ENCODE peak calls at places on chromosomes 3 and 15, in nine cellular contexts. Z, G, O, W, D, J, U, P and H are unnamed samples.

GRCh38 chr15:100824211-100824610 is 55.4 kb upstream of the ALDH1A3 start:
- DNase-seq in O (no peak), G (no peak), U (no peak), W (no peak), D (no peak), J (no peak), Z (no peak), P (no peak), H (no peak)

GRCh38 chr15:90955911-90956310 is 1.2 kb downstream of the RCCD1 start:
- DNase-seq in O (no peak), W (no peak), G (no peak), J (peak; percentile 43), Z (no peak), D (peak; percentile 52), P (no peak), U (peak; percentile 35), H (no peak)

GRCh38 chr3:52843881-52844280 is 9.1 kb upstream of the MUSTN1 start:
- DNase-seq in W (no peak), U (no peak), P (no peak), D (no peak), G (no peak), J (no peak), O (no peak), Z (no peak), H (no peak)

GRCh38 chr3:106249159-106249558 is 380.3 kb upstream of the CBLB start:
- DNase-seq in W (no peak), U (no peak), O (no peak), G (no peak), D (peak; percentile 48), P (no peak), Z (no peak), J (no peak), H (no peak)

GRCh38 chr3:102745881-102746280 is 311.1 kb downstream of the ZPLD1 start:
- DNase-seq in J (no peak), U (no peak), Z (no peak), P (peak; percentile 22), O (no peak), D (no peak), G (no peak), W (no peak), H (no peak)

GRCh38 chr3:37125702-37126101 is 48.7 kb downstream of the LRRFIP2 start:
- DNase-seq in P (no peak), G (no peak), D (no peak), O (no peak), U (no peak), W (no peak), Z (no peak), J (no peak), H (no peak)

GRCh38 chr15:63277044-63277892 is at the start of gene APH1B:
- DNase-seq in Z (peak; percentile 77), J (peak; percentile 98), U (peak; percentile 64), D (peak; percentile 81), P (peak; percentile 72), W (peak; percentile 13), G (peak; percentile 90), O (peak; percentile 63), H (peak; percentile 89)

GRCh38 chr3:18512007-18512406 is 86.9 kb upstream of the SATB1 start:
- DNase-seq in D (no peak), W (no peak), Z (no peak), J (no peak), P (no peak), O (no peak), U (no peak), G (no peak), H (no peak)

GRCh38 chr15:38461089-38461833 is 7.3 kb downstream of the FAM98B start:
- DNase-seq in D (no peak), W (no peak), G (no peak), O (no peak), U (no peak), Z (no peak), J (no peak), P (peak; percentile 18), H (peak; percentile 44)

GRCh38 chr15:80142646-80143045 is 10.2 kb upstream of the FAH start:
- DNase-seq in Z (no peak), P (no peak), J (no peak), O (no peak), U (no peak), D (no peak), G (no peak), W (no peak), H (no peak)

GRCh38 chr3:81776643-81777042 is 15.2 kb upstream of the GBE1 start:
- DNase-seq in O (no peak), Z (no peak), P (no peak), U (no peak), W (no peak), J (no peak), G (no peak), D (no peak), H (no peak)

GRCh38 chr3:33001889-33002288 is 50.4 kb downstream of the CCR4 start:
- DNase-seq in O (peak; percentile 16), D (no peak), W (no peak), Z (no peak), G (no peak), J (no peak), U (no peak), P (no peak), H (peak; percentile 45)

GRCh38 chr3:186589115-186589514 is 18.6 kb downstream of the DNAJB11 start:
- DNase-seq in J (no peak), G (no peak), U (no peak), O (no peak), Z (no peak), P (no peak), D (peak; percentile 1), W (no peak), H (no peak)

GRCh38 chr3:183513046-183513706 is 42.3 kb downstream of the KLHL6 start:
- DNase-seq in J (no peak), W (no peak), Z (peak; percentile 36), G (no peak), U (no peak), O (no peak), P (no peak), D (no peak), H (no peak)

GRCh38 chr15:61275901-61276300 is 46.8 kb upstream of the RORA start:
- DNase-seq in W (no peak), U (peak; percentile 38), Z (no peak), P (peak; percentile 48), J (no peak), O (no peak), G (no peak), D (peak; percentile 98), H (no peak)

GRCh38 chr15:49898097-49898496 is 220.9 kb downstream of the ATP8B4 start:
- DNase-seq in Z (no peak), D (no peak), U (no peak), J (no peak), O (no peak), W (no peak), G (no peak), P (no peak), H (no peak)

GRCh38 chr3:190183121-190183520 is 62.4 kb upstream of the P3H2 start:
- DNase-seq in P (peak; percentile 97), Z (no peak), O (no peak), D (peak; percentile 45), U (peak; percentile 91), W (peak; percentile 93), J (no peak), G (no peak), H (peak; percentile 22)

GRCh38 chr15:78873796-78874761 is 1.4 kb downstream of the MORF4L1 start:
- DNase-seq in U (no peak), Z (peak; percentile 22), W (no peak), O (no peak), D (peak; percentile 67), P (peak; percentile 31), J (peak; percentile 73), G (no peak), H (no peak)

GRCh38 chr3:184773341-184774186 is 38.4 kb upstream of the VPS8 start:
- DNase-seq in O (no peak), J (no peak), G (no peak), U (no peak), Z (no peak), D (no peak), W (no peak), P (no peak), H (no peak)

GRCh38 chr3:176579741-176580185 is 617.5 kb downstream of the TBL1XR1 start:
- DNase-seq in G (no peak), D (no peak), Z (no peak), P (peak; percentile 83), J (no peak), W (peak; percentile 54), U (no peak), O (no peak), H (no peak)

GRCh38 chr15:77836901-77837648 is 204.4 kb upstream of the LINGO1 start:
- DNase-seq in Z (no peak), D (no peak), J (no peak), W (no peak), G (no peak), O (no peak), U (no peak), P (no peak), H (no peak)

GRCh38 chr3:117019082-117019713 is 309.6 kb downstream of the TUSC7 start:
- DNase-seq in J (peak; percentile 86), P (peak; percentile 50), D (peak; percentile 54), W (peak; percentile 33), O (peak; percentile 12), Z (no peak), U (peak; percentile 68), G (peak; percentile 62), H (peak; percentile 26)

GRCh38 chr15:99931703-99932603 is 198.7 kb upstream of the LYSMD4 start:
- DNase-seq in J (no peak), U (no peak), D (no peak), O (no peak), Z (no peak), W (no peak), G (no peak), P (peak; percentile 73), H (no peak)

GRCh38 chr15:39494462-39494861 is 86.4 kb upstream of the THBS1 start:
- DNase-seq in D (no peak), U (no peak), O (no peak), Z (no peak), W (no peak), J (no peak), G (no peak), P (no peak), H (no peak)

GRCh38 chr3:44885618-44886017 is 11.2 kb downstream of the TGM4 start:
- DNase-seq in O (no peak), D (no peak), G (no peak), W (peak; percentile 56), U (no peak), Z (no peak), P (peak; percentile 91), J (no peak), H (no peak)

GRCh38 chr3:25354071-25354470 is 74.0 kb upstream of the RARB start:
- DNase-seq in W (peak; percentile 20), J (no peak), O (no peak), P (peak; percentile 1), D (no peak), G (no peak), U (no peak), Z (no peak), H (no peak)

GRCh38 chr3:45560270-45561020 is 34.1 kb upstream of the LIMD1 start:
- DNase-seq in U (no peak), W (no peak), D (no peak), G (peak; percentile 64), Z (no peak), O (no peak), P (no peak), J (no peak), H (no peak)

GRCh38 chr3:113251817-113252216 is 40.5 kb downstream of the BOC start:
- DNase-seq in W (no peak), O (no peak), J (no peak), D (no peak), Z (no peak), G (no peak), P (no peak), U (no peak), H (no peak)

GRCh38 chr3:133899309-133899708 is 3.6 kb upstream of the RAB6B start:
- DNase-seq in Z (no peak), G (no peak), D (no peak), P (no peak), W (no peak), O (no peak), U (no peak), J (no peak), H (no peak)

GRCh38 chr3:162175904-162176303 is 679.3 kb downstream of the OTOL1 start:
- DNase-seq in D (no peak), U (no peak), P (no peak), W (no peak), J (no peak), G (no peak), Z (no peak), O (no peak), H (no peak)

GRCh38 chr15:35545316-35545824 is 595 bp downstream of the DPH6 start:
- DNase-seq in G (no peak), O (peak; percentile 0), W (no peak), Z (no peak), J (peak; percentile 69), U (no peak), D (peak; percentile 74), P (peak; percentile 68), H (peak; percentile 13)